ENCODE peak calls at places on chromosomes 3 and 15, in seven cellular contexts. One of them, this sample, is unnamed.

GRCh38 chr15:67174864-67175573 is 79.4 kb downstream of the AAGAB start:
- DNase-seq in neural progenitor cell: no peak
- DNase-seq in GM23338: no peak
- DNase-seq in hepatocyte: peak; percentile 66
- DNase-seq in MM.1S: no peak
- DNase-seq in HCT116: peak; percentile 94
- DNase-seq in PC-3: peak; percentile 94
- DNase-seq in this sample: peak; percentile 65

GRCh38 chr15:57172925-57173324 is 203.4 kb upstream of the CGNL1 start:
- DNase-seq in neural progenitor cell: no peak
- DNase-seq in GM23338: no peak
- DNase-seq in hepatocyte: no peak
- DNase-seq in MM.1S: no peak
- DNase-seq in HCT116: no peak
- DNase-seq in PC-3: no peak
- DNase-seq in this sample: peak; percentile 32

GRCh38 chr3:155262295-155262694 is 31.2 kb downstream of the STRIT1 start:
- DNase-seq in neural progenitor cell: no peak
- DNase-seq in GM23338: no peak
- DNase-seq in hepatocyte: no peak
- DNase-seq in MM.1S: no peak
- DNase-seq in HCT116: no peak
- DNase-seq in PC-3: no peak
- DNase-seq in this sample: no peak

GRCh38 chr3:169633789-169634188 is 29.7 kb downstream of the MECOM start:
- DNase-seq in neural progenitor cell: no peak
- DNase-seq in GM23338: no peak
- DNase-seq in hepatocyte: no peak
- DNase-seq in MM.1S: no peak
- DNase-seq in HCT116: no peak
- DNase-seq in PC-3: no peak
- DNase-seq in this sample: no peak

GRCh38 chr3:155431856-155432570 is 138.5 kb upstream of the STRIT1 start:
- DNase-seq in neural progenitor cell: no peak
- DNase-seq in GM23338: no peak
- DNase-seq in hepatocyte: no peak
- DNase-seq in MM.1S: peak; percentile 81
- DNase-seq in HCT116: no peak
- DNase-seq in PC-3: no peak
- DNase-seq in this sample: no peak

GRCh38 chr3:158109804-158110657 is at the start of gene RSRC1:
- DNase-seq in neural progenitor cell: peak; percentile 94
- DNase-seq in GM23338: peak; percentile 96
- DNase-seq in hepatocyte: peak; percentile 94
- DNase-seq in MM.1S: peak; percentile 97
- DNase-seq in HCT116: peak; percentile 89
- DNase-seq in PC-3: peak; percentile 84
- DNase-seq in this sample: peak; percentile 98

GRCh38 chr3:136817448-136817847 is 1.5 kb upstream of the SLC35G2 start:
- DNase-seq in neural progenitor cell: no peak
- DNase-seq in GM23338: no peak
- DNase-seq in hepatocyte: no peak
- DNase-seq in MM.1S: no peak
- DNase-seq in HCT116: no peak
- DNase-seq in PC-3: no peak
- DNase-seq in this sample: peak; percentile 49

GRCh38 chr15:48265145-48265544 is 59.0 kb downstream of the SLC12A1 start:
- DNase-seq in neural progenitor cell: no peak
- DNase-seq in GM23338: no peak
- DNase-seq in hepatocyte: no peak
- DNase-seq in MM.1S: no peak
- DNase-seq in HCT116: no peak
- DNase-seq in PC-3: no peak
- DNase-seq in this sample: no peak

GRCh38 chr3:171835613-171836012 is 7.5 kb upstream of the TMEM212 start:
- DNase-seq in neural progenitor cell: no peak
- DNase-seq in GM23338: no peak
- DNase-seq in hepatocyte: no peak
- DNase-seq in MM.1S: no peak
- DNase-seq in HCT116: no peak
- DNase-seq in PC-3: no peak
- DNase-seq in this sample: no peak

GRCh38 chr15:59199775-59200465 is 6.7 kb upstream of the LDHAL6B start:
- DNase-seq in neural progenitor cell: no peak
- DNase-seq in GM23338: no peak
- DNase-seq in hepatocyte: peak; percentile 61
- DNase-seq in MM.1S: no peak
- DNase-seq in HCT116: peak; percentile 76
- DNase-seq in PC-3: peak; percentile 86
- DNase-seq in this sample: peak; percentile 85

GRCh38 chr3:98027084-98027445 is 8.1 kb downstream of the GABRR3 start:
- DNase-seq in neural progenitor cell: no peak
- DNase-seq in GM23338: no peak
- DNase-seq in hepatocyte: no peak
- DNase-seq in MM.1S: no peak
- DNase-seq in HCT116: no peak
- DNase-seq in PC-3: no peak
- DNase-seq in this sample: no peak

GRCh38 chr3:120170223-120170622 is 76.0 kb upstream of the GSK3B start:
- DNase-seq in neural progenitor cell: no peak
- DNase-seq in GM23338: no peak
- DNase-seq in hepatocyte: no peak
- DNase-seq in MM.1S: no peak
- DNase-seq in HCT116: peak; percentile 64
- DNase-seq in PC-3: peak; percentile 98
- DNase-seq in this sample: peak; percentile 95

GRCh38 chr3:154428369-154429206 is 1.4 kb downstream of the GPR149 start:
- DNase-seq in neural progenitor cell: peak; percentile 69
- DNase-seq in GM23338: peak; percentile 72
- DNase-seq in hepatocyte: peak; percentile 39
- DNase-seq in MM.1S: no peak
- DNase-seq in HCT116: no peak
- DNase-seq in PC-3: no peak
- DNase-seq in this sample: peak; percentile 5

GRCh38 chr3:134211797-134212196 is 38.9 kb downstream of the RYK start:
- DNase-seq in neural progenitor cell: peak; percentile 60
- DNase-seq in GM23338: peak; percentile 67
- DNase-seq in hepatocyte: peak; percentile 69
- DNase-seq in MM.1S: peak; percentile 60
- DNase-seq in HCT116: peak; percentile 31
- DNase-seq in PC-3: peak; percentile 59
- DNase-seq in this sample: peak; percentile 71

GRCh38 chr3:43346990-43347749 is 60.8 kb downstream of the SNRK start:
- DNase-seq in neural progenitor cell: no peak
- DNase-seq in GM23338: no peak
- DNase-seq in hepatocyte: no peak
- DNase-seq in MM.1S: peak; percentile 22
- DNase-seq in HCT116: no peak
- DNase-seq in PC-3: no peak
- DNase-seq in this sample: no peak

GRCh38 chr3:130963878-130964277 is 62.7 kb downstream of the ASTE1 start:
- DNase-seq in neural progenitor cell: peak; percentile 81
- DNase-seq in GM23338: peak; percentile 50
- DNase-seq in hepatocyte: peak; percentile 13
- DNase-seq in MM.1S: no peak
- DNase-seq in HCT116: peak; percentile 73
- DNase-seq in PC-3: peak; percentile 93
- DNase-seq in this sample: peak; percentile 95

GRCh38 chr15:64930019-64930652 is 18.4 kb downstream of the ANKDD1A start:
- DNase-seq in neural progenitor cell: no peak
- DNase-seq in GM23338: no peak
- DNase-seq in hepatocyte: no peak
- DNase-seq in MM.1S: peak; percentile 91
- DNase-seq in HCT116: no peak
- DNase-seq in PC-3: no peak
- DNase-seq in this sample: no peak

GRCh38 chr3:101066776-101067175 is 73.6 kb upstream of the ABI3BP start:
- DNase-seq in neural progenitor cell: no peak
- DNase-seq in GM23338: no peak
- DNase-seq in hepatocyte: no peak
- DNase-seq in MM.1S: no peak
- DNase-seq in HCT116: no peak
- DNase-seq in PC-3: peak; percentile 25
- DNase-seq in this sample: peak; percentile 74

GRCh38 chr3:160260587-160261270 is 35.5 kb downstream of the C3orf80 start:
- DNase-seq in neural progenitor cell: no peak
- DNase-seq in GM23338: no peak
- DNase-seq in hepatocyte: no peak
- DNase-seq in MM.1S: peak; percentile 24
- DNase-seq in HCT116: no peak
- DNase-seq in PC-3: no peak
- DNase-seq in this sample: peak; percentile 7

GRCh38 chr3:21839592-21839991 is 88.6 kb upstream of the ZNF385D start:
- DNase-seq in neural progenitor cell: no peak
- DNase-seq in GM23338: peak; percentile 46
- DNase-seq in hepatocyte: peak; percentile 16
- DNase-seq in MM.1S: peak; percentile 10
- DNase-seq in HCT116: no peak
- DNase-seq in PC-3: peak; percentile 68
- DNase-seq in this sample: peak; percentile 96

GRCh38 chr3:159732172-159733111 is 256.2 kb upstream of the IL12A start:
- DNase-seq in neural progenitor cell: peak; percentile 53
- DNase-seq in GM23338: peak; percentile 80
- DNase-seq in hepatocyte: peak; percentile 15
- DNase-seq in MM.1S: peak; percentile 5
- DNase-seq in HCT116: peak; percentile 27
- DNase-seq in PC-3: peak; percentile 80
- DNase-seq in this sample: peak; percentile 68

GRCh38 chr15:78353093-78353492 is 12.9 kb downstream of the CRABP1 start:
- DNase-seq in neural progenitor cell: no peak
- DNase-seq in GM23338: peak; percentile 51
- DNase-seq in hepatocyte: no peak
- DNase-seq in MM.1S: peak; percentile 10
- DNase-seq in HCT116: peak; percentile 32
- DNase-seq in PC-3: peak; percentile 11
- DNase-seq in this sample: peak; percentile 17

GRCh38 chr3:99945328-99945995 is 127.8 kb downstream of the CMSS1 start:
- DNase-seq in neural progenitor cell: no peak
- DNase-seq in GM23338: no peak
- DNase-seq in hepatocyte: no peak
- DNase-seq in MM.1S: no peak
- DNase-seq in HCT116: no peak
- DNase-seq in PC-3: no peak
- DNase-seq in this sample: peak; percentile 45

GRCh38 chr3:188948658-188949400 is 222.9 kb upstream of the TPRG1 start:
- DNase-seq in neural progenitor cell: no peak
- DNase-seq in GM23338: no peak
- DNase-seq in hepatocyte: peak; percentile 67
- DNase-seq in MM.1S: no peak
- DNase-seq in HCT116: peak; percentile 67
- DNase-seq in PC-3: peak; percentile 87
- DNase-seq in this sample: peak; percentile 95

GRCh38 chr3:194117114-194117845 is 18.7 kb upstream of the HES1 start:
- DNase-seq in neural progenitor cell: no peak
- DNase-seq in GM23338: no peak
- DNase-seq in hepatocyte: peak; percentile 54
- DNase-seq in MM.1S: no peak
- DNase-seq in HCT116: no peak
- DNase-seq in PC-3: no peak
- DNase-seq in this sample: no peak

GRCh38 chr3:50246517-50246954 is 10.5 kb downstream of the GNAI2 start:
- DNase-seq in neural progenitor cell: peak; percentile 47
- DNase-seq in GM23338: peak; percentile 52
- DNase-seq in hepatocyte: peak; percentile 83
- DNase-seq in MM.1S: peak; percentile 85
- DNase-seq in HCT116: peak; percentile 81
- DNase-seq in PC-3: peak; percentile 84
- DNase-seq in this sample: peak; percentile 99
- H4K20me1 ChIP-seq in neural progenitor cell: peaks cover 82% of the 10 kb centered on the region
- H4K20me1 ChIP-seq in GM23338: peaks cover 52% of the 10 kb centered on the region
- H4K20me1 ChIP-seq in hepatocyte: peaks cover 53% of the 10 kb centered on the region
- H4K20me1 ChIP-seq in MM.1S: peaks cover 9% of the 10 kb centered on the region
- H4K20me1 ChIP-seq in HCT116: no peaks in the 10 kb centered on the region
- H4K20me1 ChIP-seq in PC-3: peaks cover 6% of the 10 kb centered on the region
- H4K20me1 ChIP-seq in this sample: no peaks in the 10 kb centered on the region

DNA sequence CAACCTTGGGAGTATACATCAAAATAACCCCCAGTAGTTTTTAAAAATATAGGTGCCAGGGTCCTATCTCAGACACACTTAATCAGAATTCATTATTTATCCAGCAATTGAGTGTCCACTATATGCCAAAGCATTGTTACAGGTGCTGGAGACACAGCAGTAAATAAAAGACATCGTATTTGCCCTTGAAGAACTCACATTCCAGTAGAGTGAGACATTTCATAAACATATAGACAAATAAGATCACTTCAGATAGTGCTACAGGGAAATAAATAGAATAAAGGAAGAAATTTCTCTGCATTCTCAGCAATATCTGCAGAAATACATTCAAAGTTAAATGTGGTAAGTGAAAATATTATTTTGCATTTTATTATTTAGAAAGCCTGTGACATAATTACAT is 34.1 kb upstream of the ANKRD28 start:
- DNase-seq in neural progenitor cell: no peak
- DNase-seq in GM23338: no peak
- DNase-seq in hepatocyte: no peak
- DNase-seq in MM.1S: no peak
- DNase-seq in HCT116: no peak
- DNase-seq in PC-3: peak; percentile 50
- DNase-seq in this sample: no peak
- TF ChIP-seq EZH2phosphoT487 in neural progenitor cell: no peak
- TF ChIP-seq EZH2phosphoT487 in GM23338: no peak
- TF ChIP-seq EZH2phosphoT487 in hepatocyte: no peak
- TF ChIP-seq EZH2phosphoT487 in MM.1S: no peak
- TF ChIP-seq EZH2phosphoT487 in HCT116: no peak
- TF ChIP-seq EZH2phosphoT487 in PC-3: no peak
- TF ChIP-seq EZH2phosphoT487 in this sample: no peak

GRCh38 chr15:52797625-52798501 is 7.7 kb upstream of the ONECUT1 start:
- DNase-seq in neural progenitor cell: no peak
- DNase-seq in GM23338: peak; percentile 61
- DNase-seq in hepatocyte: no peak
- DNase-seq in MM.1S: no peak
- DNase-seq in HCT116: no peak
- DNase-seq in PC-3: no peak
- DNase-seq in this sample: no peak
- TF ChIP-seq EZH2 in neural progenitor cell: peak; percentile 63
- TF ChIP-seq EZH2 in GM23338: peak; percentile 76
- TF ChIP-seq EZH2 in hepatocyte: peak; percentile 50
- TF ChIP-seq EZH2 in MM.1S: no peak
- TF ChIP-seq EZH2 in HCT116: no peak
- TF ChIP-seq EZH2 in PC-3: no peak
- TF ChIP-seq EZH2 in this sample: peak; percentile 80

GRCh38 chr3:48695113-48695753 is 9.5 kb upstream of the NCKIPSD start:
- DNase-seq in neural progenitor cell: peak; percentile 79
- DNase-seq in GM23338: peak; percentile 94
- DNase-seq in hepatocyte: no peak
- DNase-seq in MM.1S: no peak
- DNase-seq in HCT116: no peak
- DNase-seq in PC-3: no peak
- DNase-seq in this sample: peak; percentile 92

GRCh38 chr3:48696156-48696555 is 10.4 kb upstream of the NCKIPSD start:
- DNase-seq in neural progenitor cell: no peak
- DNase-seq in GM23338: no peak
- DNase-seq in hepatocyte: no peak
- DNase-seq in MM.1S: no peak
- DNase-seq in HCT116: no peak
- DNase-seq in PC-3: no peak
- DNase-seq in this sample: no peak

GRCh38 chr3:48700750-48701405 is 15.2 kb upstream of the NCKIPSD start:
- DNase-seq in neural progenitor cell: no peak
- DNase-seq in GM23338: no peak
- DNase-seq in hepatocyte: no peak
- DNase-seq in MM.1S: no peak
- DNase-seq in HCT116: no peak
- DNase-seq in PC-3: no peak
- DNase-seq in this sample: no peak

GRCh38 chr3:48698891-48699290 is 13.2 kb upstream of the NCKIPSD start:
- DNase-seq in neural progenitor cell: no peak
- DNase-seq in GM23338: no peak
- DNase-seq in hepatocyte: no peak
- DNase-seq in MM.1S: no peak
- DNase-seq in HCT116: no peak
- DNase-seq in PC-3: no peak
- DNase-seq in this sample: no peak

GRCh38 chr3:48697952-48698351 is 12.2 kb upstream of the NCKIPSD start:
- DNase-seq in neural progenitor cell: no peak
- DNase-seq in GM23338: no peak
- DNase-seq in hepatocyte: no peak
- DNase-seq in MM.1S: peak; percentile 5
- DNase-seq in HCT116: no peak
- DNase-seq in PC-3: peak; percentile 31
- DNase-seq in this sample: peak; percentile 29
- H4K20me1 ChIP-seq in neural progenitor cell: peaks cover 100% of the 10 kb centered on the region
- H4K20me1 ChIP-seq in GM23338: peaks cover 73% of the 10 kb centered on the region
- H4K20me1 ChIP-seq in hepatocyte: peaks cover 100% of the 10 kb centered on the region
- H4K20me1 ChIP-seq in MM.1S: no peaks in the 10 kb centered on the region
- H4K20me1 ChIP-seq in HCT116: peaks cover 28% of the 10 kb centered on the region
- H4K20me1 ChIP-seq in PC-3: peaks cover 63% of the 10 kb centered on the region
- H4K20me1 ChIP-seq in this sample: peaks cover 6% of the 10 kb centered on the region

This sample was measured in GM23248.